ENCODE peak calls at places on chromosomes 3 and 15, in five cellular contexts. O, W, E, T and X are unnamed samples.

GRCh38 chr3:122123885-122124284 is 59.6 kb upstream of the CASR start:
- DNase-seq in O (no peak), T (no peak), W (no peak), E (no peak), X (no peak)

GRCh38 chr3:16151109-16151508 is 23.4 kb upstream of the GALNT15 start:
- DNase-seq in T (no peak), W (peak; percentile 94), O (no peak), E (peak; percentile 57), X (no peak)

GRCh38 chr3:107524214-107525100 is 1.7 kb downstream of the BBX start:
- DNase-seq in E (peak; percentile 66), T (peak; percentile 55), O (peak; percentile 69), W (peak; percentile 61), X (peak; percentile 48)

GRCh38 chr3:178507507-178508442 is 28.5 kb upstream of the KCNMB2 start:
- DNase-seq in O (no peak), T (no peak), W (no peak), E (no peak), X (no peak)

GRCh38 chr15:32957219-32957618 is 237.3 kb downstream of the FMN1 start:
- DNase-seq in T (no peak), E (no peak), W (no peak), O (no peak), X (no peak)

GRCh38 chr3:53804697-53805462 is 41.3 kb downstream of the CHDH start:
- DNase-seq in T (no peak), E (no peak), O (no peak), W (peak; percentile 54), X (no peak)

GRCh38 chr3:31054032-31054431 is 159.6 kb upstream of the GADL1 start:
- DNase-seq in T (no peak), W (no peak), E (no peak), O (no peak), X (no peak)

GRCh38 chr15:52546031-52546751 is 17.5 kb upstream of the MYO5A start:
- DNase-seq in T (no peak), O (no peak), W (no peak), E (no peak), X (no peak)

GRCh38 chr15:72925661-72926060 is 126.6 kb upstream of the NEO1 start:
- DNase-seq in E (no peak), W (no peak), T (no peak), O (no peak), X (no peak)

GRCh38 chr15:99476413-99477222 is 89.2 kb upstream of the MEF2A start:
- DNase-seq in O (no peak), E (peak; percentile 62), W (peak; percentile 98), T (no peak), X (peak; percentile 82)

GRCh38 chr3:117540583-117540982 is 831.0 kb downstream of the TUSC7 start:
- DNase-seq in E (no peak), W (no peak), O (no peak), T (no peak), X (no peak)

GRCh38 chr3:45088959-45089358 is 57.2 kb downstream of the CDCP1 start:
- DNase-seq in T (no peak), W (no peak), E (no peak), O (no peak), X (no peak)

GRCh38 chr15:74053941-74054529 is 28.3 kb downstream of the GOLGA6A start:
- DNase-seq in T (peak; percentile 71), O (peak; percentile 80), W (peak; percentile 95), E (peak; percentile 84), X (peak; percentile 74)

GRCh38 chr3:52483081-52483480 is 12.1 kb upstream of the STAB1 start:
- DNase-seq in T (no peak), E (peak; percentile 44), O (no peak), W (no peak), X (no peak)

GRCh38 chr15:101429191-101429590 is 60.3 kb downstream of the PCSK6 start:
- DNase-seq in T (no peak), E (no peak), O (no peak), W (no peak), X (no peak)

GRCh38 chr3:39147711-39148115 is 5.7 kb downstream of the CSRNP1 start:
- DNase-seq in O (no peak), E (no peak), T (peak; percentile 55), W (peak; percentile 69), X (no peak)

GRCh38 chr15:33699691-33700447 is 268.4 kb upstream of the CHRM5 start:
- DNase-seq in O (peak; percentile 37), E (no peak), T (peak; percentile 20), W (peak; percentile 30), X (no peak)

GRCh38 chr3:52438104-52438376 is 6.9 kb downstream of the SEMA3G start:
- DNase-seq in T (no peak), W (no peak), E (no peak), O (no peak), X (no peak)

GRCh38 chr3:177194319-177194718 is 3.0 kb downstream of the TBL1XR1 start:
- DNase-seq in E (no peak), T (no peak), W (no peak), O (no peak), X (no peak)

GRCh38 chr3:155585384-155585783 is 159.5 kb downstream of the PLCH1 start:
- DNase-seq in E (no peak), W (no peak), T (no peak), O (peak; percentile 4), X (no peak)

GRCh38 chr3:49668861-49669260 is 5.3 kb upstream of the APEH start:
- DNase-seq in O (no peak), E (no peak), T (no peak), W (no peak), X (no peak)

GRCh38 chr3:8336456-8336855 is 165.2 kb upstream of the LMCD1 start:
- DNase-seq in T (no peak), E (no peak), W (no peak), O (no peak), X (no peak)

GRCh38 chr15:31869640-31870335 is 160.5 kb upstream of the CHRNA7 start:
- DNase-seq in O (no peak), E (no peak), W (peak; percentile 1), T (peak; percentile 25), X (no peak)

GRCh38 chr15:31871159-31871886 is 159.0 kb upstream of the CHRNA7 start:
- DNase-seq in W (no peak), T (no peak), O (no peak), E (no peak), X (no peak)

GRCh38 chr15:31867536-31868442 is 162.5 kb upstream of the CHRNA7 start:
- DNase-seq in W (peak; percentile 49), O (peak; percentile 69), T (peak; percentile 73), E (peak; percentile 70), X (no peak)

GRCh38 chr15:31871887-31872281 is 158.4 kb upstream of the CHRNA7 start:
- DNase-seq in O (no peak), T (no peak), W (no peak), E (no peak), X (no peak)

GRCh38 chr15:31870336-31871158 is 159.8 kb upstream of the CHRNA7 start:
- DNase-seq in O (peak; percentile 91), E (peak; percentile 88), T (peak; percentile 88), W (peak; percentile 81), X (peak; percentile 60)
- TF ChIP-seq CTCF in O (no peak), E (no peak), T (no peak), W (no peak), X (no peak)

DNA sequence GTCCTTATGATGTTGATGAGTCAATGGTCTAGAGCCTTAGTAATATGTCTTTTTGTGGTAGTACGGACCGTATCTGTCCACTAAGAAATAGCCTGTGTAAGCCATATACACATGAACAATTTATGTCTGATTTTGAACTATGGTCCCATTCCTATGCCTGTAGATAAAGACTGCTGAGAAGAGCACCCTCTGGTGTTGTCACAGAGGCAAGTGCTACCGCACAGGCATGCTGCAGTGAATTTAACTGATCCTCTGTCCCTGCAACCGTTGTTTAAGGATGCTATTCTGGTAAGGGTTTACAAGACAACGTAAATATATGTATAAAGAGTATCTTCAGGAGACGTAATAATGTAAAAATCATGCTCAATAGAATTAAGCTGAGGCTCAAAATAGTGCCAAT is 170.7 kb downstream of the UBE3A start:
- DNase-seq in O (no peak), T (no peak), W (no peak), E (no peak), X (no peak)
- TF ChIP-seq CTCF in O (no peak), T (no peak), W (no peak), E (no peak), X (no peak)

GRCh38 chr15:91710072-91710471 is 143.4 kb upstream of the SLCO3A1 start:
- DNase-seq in O (no peak), E (no peak), T (no peak), W (no peak), X (no peak)

GRCh38 chr15:91706366-91707032 is 147.0 kb upstream of the SLCO3A1 start:
- DNase-seq in W (peak; percentile 73), E (peak; percentile 77), T (peak; percentile 82), O (peak; percentile 81), X (peak; percentile 78)

GRCh38 chr15:91716536-91716935 is 137.0 kb upstream of the SLCO3A1 start:
- DNase-seq in O (no peak), T (no peak), E (no peak), W (no peak), X (no peak)

DNA sequence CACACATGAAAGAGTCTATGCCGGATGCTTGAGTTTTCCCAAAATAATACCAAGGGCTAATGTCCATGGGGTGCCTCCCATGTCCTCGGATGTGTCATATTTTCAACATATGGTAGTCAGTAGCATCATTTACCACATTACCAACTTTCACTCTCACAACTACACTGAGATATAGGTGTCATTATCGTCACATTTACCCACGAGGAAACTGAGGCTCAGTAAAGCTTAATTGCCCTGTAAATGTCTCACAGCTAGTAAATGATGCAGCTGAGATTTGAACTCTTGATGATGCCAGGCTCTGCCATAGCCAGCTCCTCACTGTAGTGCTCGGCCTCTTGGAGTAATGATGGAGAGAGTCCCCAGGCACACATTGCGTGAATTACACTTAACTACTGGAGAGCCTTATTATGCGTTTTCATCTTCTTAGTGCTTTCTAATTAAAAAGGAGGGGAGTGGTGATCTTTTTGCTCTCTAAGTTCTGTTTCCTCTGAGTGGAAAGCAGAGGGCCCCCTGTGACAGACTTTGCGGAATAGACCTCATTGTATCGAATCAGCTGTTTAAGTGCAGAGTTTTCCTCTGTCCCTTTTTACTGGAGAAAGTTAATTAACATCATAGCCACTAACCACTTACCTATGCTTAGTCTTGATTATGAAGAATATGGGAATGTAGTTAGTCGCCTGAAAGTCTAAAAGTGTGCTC is 142.0 kb upstream of the SLCO3A1 start:
- DNase-seq in T (no peak), W (no peak), E (no peak), O (no peak), X (no peak)
- TF ChIP-seq CTCF in T (no peak), W (no peak), E (no peak), O (no peak), X (no peak)

GRCh38 chr3:156614642-156615511 is 59.5 kb upstream of the TIPARP start:
- DNase-seq in O (peak; percentile 12), E (no peak), T (no peak), W (peak; percentile 36), X (no peak)

GRCh38 chr3:156612906-156613305 is 58.0 kb upstream of the SSR3 start:
- DNase-seq in W (no peak), O (no peak), E (no peak), T (no peak), X (no peak)

GRCh38 chr3:156617145-156617544 is 57.2 kb upstream of the TIPARP start:
- DNase-seq in E (no peak), W (no peak), T (no peak), O (no peak), X (no peak)

GRCh38 chr3:156617781-156618180 is 56.6 kb upstream of the TIPARP start:
- DNase-seq in T (no peak), E (no peak), W (no peak), O (no peak), X (no peak)

GRCh38 chr3:156615592-156616173 is 58.7 kb upstream of the TIPARP start:
- DNase-seq in W (peak; percentile 92), O (peak; percentile 37), T (no peak), E (peak; percentile 69), X (no peak)
- TF ChIP-seq CTCF in W (no peak), O (no peak), T (no peak), E (no peak), X (no peak)